ENCODE peak calls at places on chromosomes 5 and 9, in seven cellular contexts. One of them, this sample, is unnamed.

GRCh38 chr5:90506221-90506620 is 23.2 kb downstream of the LYSMD3 start:
- DNase-seq in progenitor cell of endocrine pancreas: no peak
- DNase-seq in stimulated activated CD4-positive, alpha-beta T cell treated with anti-CD3 and anti-CD28 coated beads, Interleukin-15, amount 100 ng/mL, for 24 hours: no peak
- DNase-seq in AG09319: no peak
- DNase-seq in stimulated activated CD8-positive, alpha-beta memory T cell treated with anti-CD3 and anti-CD28 coated beads, Interleukin-2, amount 100 ng/mL, for 48 hours: no peak
- DNase-seq in activated naive CD4-positive, alpha-beta T cell: no peak
- DNase-seq in foreskin keratinocyte: no peak
- DNase-seq in this sample: no peak

GRCh38 chr5:126138475-126139005 is 284.7 kb upstream of the GRAMD2B start:
- DNase-seq in AG09319: no peak
- DNase-seq in activated naive CD4-positive, alpha-beta T cell: no peak
- DNase-seq in progenitor cell of endocrine pancreas: no peak
- DNase-seq in foreskin keratinocyte: no peak
- DNase-seq in stimulated activated CD4-positive, alpha-beta T cell treated with anti-CD3 and anti-CD28 coated beads, Interleukin-15, amount 100 ng/mL, for 24 hours: no peak
- DNase-seq in stimulated activated CD8-positive, alpha-beta memory T cell treated with anti-CD3 and anti-CD28 coated beads, Interleukin-2, amount 100 ng/mL, for 48 hours: no peak
- DNase-seq in this sample: no peak

GRCh38 chr9:26789959-26790358 is 102.6 kb downstream of the CAAP1 start:
- DNase-seq in foreskin keratinocyte: peak; percentile 10
- DNase-seq in stimulated activated CD8-positive, alpha-beta memory T cell treated with anti-CD3 and anti-CD28 coated beads, Interleukin-2, amount 100 ng/mL, for 48 hours: no peak
- DNase-seq in stimulated activated CD4-positive, alpha-beta T cell treated with anti-CD3 and anti-CD28 coated beads, Interleukin-15, amount 100 ng/mL, for 24 hours: no peak
- DNase-seq in activated naive CD4-positive, alpha-beta T cell: no peak
- DNase-seq in AG09319: no peak
- DNase-seq in progenitor cell of endocrine pancreas: no peak
- DNase-seq in this sample: no peak

GRCh38 chr5:67120032-67120431 is 76.6 kb downstream of the CD180 start:
- DNase-seq in progenitor cell of endocrine pancreas: no peak
- DNase-seq in stimulated activated CD4-positive, alpha-beta T cell treated with anti-CD3 and anti-CD28 coated beads, Interleukin-15, amount 100 ng/mL, for 24 hours: no peak
- DNase-seq in activated naive CD4-positive, alpha-beta T cell: no peak
- DNase-seq in AG09319: no peak
- DNase-seq in stimulated activated CD8-positive, alpha-beta memory T cell treated with anti-CD3 and anti-CD28 coated beads, Interleukin-2, amount 100 ng/mL, for 48 hours: no peak
- DNase-seq in foreskin keratinocyte: no peak
- DNase-seq in this sample: no peak

GRCh38 chr9:21434202-21435014 is 5.8 kb upstream of the IFNA1 start:
- DNase-seq in foreskin keratinocyte: no peak
- DNase-seq in AG09319: peak; percentile 48
- DNase-seq in stimulated activated CD4-positive, alpha-beta T cell treated with anti-CD3 and anti-CD28 coated beads, Interleukin-15, amount 100 ng/mL, for 24 hours: peak; percentile 59
- DNase-seq in stimulated activated CD8-positive, alpha-beta memory T cell treated with anti-CD3 and anti-CD28 coated beads, Interleukin-2, amount 100 ng/mL, for 48 hours: peak; percentile 7
- DNase-seq in activated naive CD4-positive, alpha-beta T cell: no peak
- DNase-seq in progenitor cell of endocrine pancreas: no peak
- DNase-seq in this sample: peak; percentile 47

GRCh38 chr5:72005676-72006075 is 101.6 kb upstream of the MAP1B start:
- DNase-seq in stimulated activated CD8-positive, alpha-beta memory T cell treated with anti-CD3 and anti-CD28 coated beads, Interleukin-2, amount 100 ng/mL, for 48 hours: no peak
- DNase-seq in AG09319: no peak
- DNase-seq in progenitor cell of endocrine pancreas: no peak
- DNase-seq in stimulated activated CD4-positive, alpha-beta T cell treated with anti-CD3 and anti-CD28 coated beads, Interleukin-15, amount 100 ng/mL, for 24 hours: no peak
- DNase-seq in activated naive CD4-positive, alpha-beta T cell: no peak
- DNase-seq in foreskin keratinocyte: no peak
- DNase-seq in this sample: no peak

GRCh38 chr5:73640861-73641320 is 14.9 kb downstream of the ARHGEF28 start:
- DNase-seq in stimulated activated CD4-positive, alpha-beta T cell treated with anti-CD3 and anti-CD28 coated beads, Interleukin-15, amount 100 ng/mL, for 24 hours: no peak
- DNase-seq in AG09319: no peak
- DNase-seq in activated naive CD4-positive, alpha-beta T cell: no peak
- DNase-seq in progenitor cell of endocrine pancreas: no peak
- DNase-seq in foreskin keratinocyte: no peak
- DNase-seq in stimulated activated CD8-positive, alpha-beta memory T cell treated with anti-CD3 and anti-CD28 coated beads, Interleukin-2, amount 100 ng/mL, for 48 hours: no peak
- DNase-seq in this sample: no peak

GRCh38 chr5:73382412-73382795 is 66.2 kb downstream of the FOXD1 start:
- DNase-seq in AG09319: no peak
- DNase-seq in foreskin keratinocyte: no peak
- DNase-seq in stimulated activated CD4-positive, alpha-beta T cell treated with anti-CD3 and anti-CD28 coated beads, Interleukin-15, amount 100 ng/mL, for 24 hours: no peak
- DNase-seq in activated naive CD4-positive, alpha-beta T cell: no peak
- DNase-seq in progenitor cell of endocrine pancreas: no peak
- DNase-seq in stimulated activated CD8-positive, alpha-beta memory T cell treated with anti-CD3 and anti-CD28 coated beads, Interleukin-2, amount 100 ng/mL, for 48 hours: no peak
- DNase-seq in this sample: no peak

GRCh38 chr9:99430301-99430700 is 208.2 kb downstream of the SEC61B start:
- DNase-seq in stimulated activated CD8-positive, alpha-beta memory T cell treated with anti-CD3 and anti-CD28 coated beads, Interleukin-2, amount 100 ng/mL, for 48 hours: no peak
- DNase-seq in foreskin keratinocyte: no peak
- DNase-seq in activated naive CD4-positive, alpha-beta T cell: no peak
- DNase-seq in AG09319: no peak
- DNase-seq in progenitor cell of endocrine pancreas: no peak
- DNase-seq in stimulated activated CD4-positive, alpha-beta T cell treated with anti-CD3 and anti-CD28 coated beads, Interleukin-15, amount 100 ng/mL, for 24 hours: no peak
- DNase-seq in this sample: no peak

GRCh38 chr9:119453980-119454379 is 84.7 kb upstream of the BRINP1 start:
- DNase-seq in foreskin keratinocyte: peak; percentile 73
- DNase-seq in stimulated activated CD8-positive, alpha-beta memory T cell treated with anti-CD3 and anti-CD28 coated beads, Interleukin-2, amount 100 ng/mL, for 48 hours: no peak
- DNase-seq in AG09319: no peak
- DNase-seq in stimulated activated CD4-positive, alpha-beta T cell treated with anti-CD3 and anti-CD28 coated beads, Interleukin-15, amount 100 ng/mL, for 24 hours: no peak
- DNase-seq in progenitor cell of endocrine pancreas: no peak
- DNase-seq in activated naive CD4-positive, alpha-beta T cell: no peak
- DNase-seq in this sample: no peak

GRCh38 chr5:91875133-91875779 is 492.1 kb upstream of the ARRDC3 start:
- DNase-seq in progenitor cell of endocrine pancreas: no peak
- DNase-seq in foreskin keratinocyte: no peak
- DNase-seq in stimulated activated CD4-positive, alpha-beta T cell treated with anti-CD3 and anti-CD28 coated beads, Interleukin-15, amount 100 ng/mL, for 24 hours: no peak
- DNase-seq in stimulated activated CD8-positive, alpha-beta memory T cell treated with anti-CD3 and anti-CD28 coated beads, Interleukin-2, amount 100 ng/mL, for 48 hours: no peak
- DNase-seq in activated naive CD4-positive, alpha-beta T cell: no peak
- DNase-seq in AG09319: no peak
- DNase-seq in this sample: no peak

GRCh38 chr5:128274441-128274840 is 190.9 kb downstream of the SLC12A2 start:
- DNase-seq in stimulated activated CD8-positive, alpha-beta memory T cell treated with anti-CD3 and anti-CD28 coated beads, Interleukin-2, amount 100 ng/mL, for 48 hours: no peak
- DNase-seq in progenitor cell of endocrine pancreas: no peak
- DNase-seq in AG09319: no peak
- DNase-seq in activated naive CD4-positive, alpha-beta T cell: no peak
- DNase-seq in foreskin keratinocyte: no peak
- DNase-seq in stimulated activated CD4-positive, alpha-beta T cell treated with anti-CD3 and anti-CD28 coated beads, Interleukin-15, amount 100 ng/mL, for 24 hours: no peak
- DNase-seq in this sample: no peak